ENCODE peak calls at places on chromosome 18, in four cellular contexts. I is A549, U is endodermal cell, G is astrocyte of the spinal cord. M is an unnamed sample.

GRCh38 chr18:12239426-12239825 is 14.7 kb upstream of the CIDEA start:
- DNase-seq in I (no peak), G (peak), U (no peak), M (no peak)

GRCh38 chr18:77095356-77096030 is 37.1 kb downstream of the MBP start:
- DNase-seq in G (no peak), U (no peak), I (no peak), M (no peak)

GRCh38 chr18:67047334-67047733 is 443.4 kb upstream of the CDH19 start:
- DNase-seq in I (no peak), G (no peak), U (no peak), M (no peak)

GRCh38 chr18:62339106-62339988 is 14.2 kb downstream of the TNFRSF11A start:
- DNase-seq in I (peak), G (peak), U (peak), M (peak)

GRCh38 chr18:69400976-69401474 is 337 bp downstream of the DOK6 start:
- DNase-seq in G (peak), U (peak), I (no peak), M (peak)

GRCh38 chr18:74896390-74896991 is 298.8 kb downstream of the ZNF407 start:
- DNase-seq in I (peak), G (peak), U (peak), M (peak)

GRCh38 chr18:7605705-7606104 is 38.6 kb downstream of the PTPRM start:
- DNase-seq in I (no peak), U (peak), G (no peak), M (no peak)

GRCh38 chr18:49588171-49588570 is 26.3 kb downstream of the LIPG start:
- DNase-seq in I (no peak), G (no peak), U (no peak), M (no peak)

GRCh38 chr18:11981633-11982366 is 493 bp downstream of the IMPA2 start:
- DNase-seq in I (no peak), U (peak), G (no peak), M (no peak)

GRCh38 chr18:23307567-23308295 is 145.4 kb upstream of the RIOK3 start:
- DNase-seq in U (peak), I (no peak), G (peak), M (peak)

GRCh38 chr18:79856119-79857080 is 58.7 kb downstream of the KCNG2 start:
- DNase-seq in U (peak), I (peak), G (no peak), M (peak)

GRCh38 chr18:7567487-7568425 is 640 bp downstream of the PTPRM start:
- DNase-seq in I (peak), G (peak), U (peak), M (peak)

GRCh38 chr18:36284671-36285295 is 12.7 kb upstream of the FHOD3 start:
- DNase-seq in I (peak), G (peak), U (peak), M (peak)

GRCh38 chr18:79982736-79983135 is 5.6 kb downstream of the TXNL4A start:
- DNase-seq in U (no peak), G (no peak), I (peak), M (peak)

GRCh38 chr18:80158365-80158764 is 49.3 kb downstream of the ADNP2 start:
- DNase-seq in I (no peak), U (peak), G (no peak), M (no peak)

GRCh38 chr18:6088432-6088831 is 193.1 kb upstream of the TMEM200C start:
- DNase-seq in U (no peak), I (no peak), G (no peak), M (no peak)

GRCh38 chr18:13260114-13260926 is 41.8 kb downstream of the LDLRAD4 start:
- DNase-seq in U (peak), G (no peak), I (no peak), M (peak)

GRCh38 chr18:48770243-48770642 is 180.5 kb downstream of the SMAD7 start:
- DNase-seq in U (no peak), I (no peak), G (no peak), M (no peak)

GRCh38 chr18:55477537-55478300 is 110.3 kb downstream of the TCF4 start:
- DNase-seq in G (peak), U (no peak), I (no peak), M (peak)
- TF ChIP-seq CTCF in G (peak), U (peak), I (no peak), M (peak)

GRCh38 chr18:10013621-10014543 is 100.1 kb downstream of the VAPA start:
- DNase-seq in G (no peak), I (no peak), U (peak), M (no peak)

GRCh38 chr18:10015288-10015701 is 101.5 kb downstream of the VAPA start:
- DNase-seq in G (peak), I (no peak), U (peak), M (peak)

GRCh38 chr18:10012526-10012925 is 98.7 kb downstream of the VAPA start:
- DNase-seq in G (no peak), I (no peak), U (peak), M (no peak)

GRCh38 chr18:10017048-10017447 is 103.2 kb downstream of the VAPA start:
- DNase-seq in I (no peak), U (no peak), G (no peak), M (no peak)

DNA sequence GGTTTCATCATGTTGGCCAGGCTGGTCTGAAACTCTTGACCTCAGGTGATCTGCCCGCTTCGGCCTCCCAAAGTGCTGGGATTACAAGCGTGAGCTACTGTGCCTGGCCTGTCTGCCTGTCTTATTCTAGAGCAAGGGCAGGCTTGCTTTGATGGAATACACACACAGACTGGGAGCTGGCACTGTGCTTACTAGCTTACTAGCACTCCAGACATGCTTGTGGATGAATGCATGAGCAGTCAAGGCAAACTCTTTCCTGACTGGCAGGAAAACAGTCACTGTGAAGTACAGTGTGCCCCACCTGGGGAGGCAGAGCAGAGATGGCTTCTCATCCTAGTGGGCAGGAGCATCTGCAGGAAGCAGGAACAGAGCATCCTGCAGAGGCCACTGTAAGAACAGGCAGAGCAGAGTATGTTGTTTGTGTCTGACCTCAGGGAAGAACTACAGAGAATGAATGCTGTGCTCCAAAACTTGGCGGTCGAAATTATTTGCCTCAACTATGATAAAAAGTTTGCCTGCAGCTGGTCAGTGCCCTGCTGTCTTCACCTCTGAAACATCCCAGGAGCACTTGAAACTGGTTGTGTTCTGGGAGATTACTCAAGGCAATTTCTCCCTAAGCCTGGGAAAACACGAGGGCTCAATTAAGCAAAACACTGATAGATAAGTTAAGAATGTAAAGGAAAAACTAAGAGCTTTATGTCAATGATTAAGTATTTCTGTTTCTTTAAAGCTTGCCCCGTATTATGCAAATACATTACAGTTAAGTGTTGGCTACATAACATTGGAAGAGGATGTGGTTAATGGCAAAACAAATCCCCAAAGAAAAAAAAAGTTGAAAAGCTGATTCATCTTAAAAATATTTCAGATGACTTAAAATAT is 102.4 kb downstream of the VAPA start:
- DNase-seq in G (peak), U (peak), I (no peak), M (peak)
- TF ChIP-seq CTCF in G (peak), U (peak), I (no peak), M (peak)

DNA sequence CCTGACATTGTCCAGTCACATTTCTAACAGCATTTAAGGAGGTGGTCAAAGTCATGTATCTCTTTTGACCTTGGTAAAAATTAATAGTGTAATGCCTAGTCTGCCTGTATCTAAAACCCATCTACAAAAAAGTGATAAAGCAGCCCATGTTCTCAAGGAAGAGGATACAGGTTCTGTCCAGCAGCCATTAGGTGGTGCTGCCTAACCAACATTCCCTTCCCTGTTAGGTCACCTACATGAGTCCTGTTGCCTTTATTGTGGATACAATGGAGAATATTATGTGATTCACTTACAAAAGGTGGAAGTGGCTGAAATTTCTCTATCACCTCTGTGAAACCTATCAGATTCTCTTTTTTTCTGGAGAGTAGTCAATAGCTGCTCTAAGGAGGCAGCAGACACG is 52.5 kb downstream of the AQP4 start:
- DNase-seq in U (peak), I (peak), G (no peak), M (peak)
- TF ChIP-seq CTCF in U (peak), I (peak), G (peak), M (peak)

DNA sequence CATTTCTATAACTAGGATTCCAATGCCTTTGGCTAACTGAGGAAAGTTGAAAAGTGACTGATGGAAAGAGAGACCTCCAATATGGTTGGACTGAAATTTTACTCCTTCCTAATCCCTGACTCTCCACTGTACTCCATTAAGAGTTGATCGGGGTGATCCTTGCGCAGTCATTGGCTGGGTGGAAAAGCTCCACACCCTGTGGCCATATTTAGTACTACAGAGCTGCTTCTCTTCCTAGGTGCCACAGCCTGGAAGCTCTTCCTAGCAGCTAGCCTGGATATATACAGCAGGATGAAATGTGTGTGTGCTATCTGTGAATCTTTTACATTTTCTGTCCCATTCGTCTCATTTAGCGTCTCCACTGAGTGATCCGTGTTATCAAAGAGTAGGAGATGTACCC is 71.2 kb downstream of the MEP1B start:
- DNase-seq in I (no peak), G (no peak), U (no peak), M (no peak)
- TF ChIP-seq CTCF in I (no peak), G (peak), U (peak), M (peak)

GRCh38 chr18:65227970-65228369 is 522.8 kb upstream of the CDH7 start:
- DNase-seq in I (no peak), G (no peak), U (peak), M (no peak)
- TF ChIP-seq CTCF in I (no peak), G (no peak), U (peak), M (no peak)

GRCh38 chr18:70464343-70465114 is 175.7 kb downstream of the SOCS6 start:
- DNase-seq in I (peak), U (peak), G (peak), M (peak)
- TF ChIP-seq CTCF in I (peak), U (peak), G (peak), M (peak)

DNA sequence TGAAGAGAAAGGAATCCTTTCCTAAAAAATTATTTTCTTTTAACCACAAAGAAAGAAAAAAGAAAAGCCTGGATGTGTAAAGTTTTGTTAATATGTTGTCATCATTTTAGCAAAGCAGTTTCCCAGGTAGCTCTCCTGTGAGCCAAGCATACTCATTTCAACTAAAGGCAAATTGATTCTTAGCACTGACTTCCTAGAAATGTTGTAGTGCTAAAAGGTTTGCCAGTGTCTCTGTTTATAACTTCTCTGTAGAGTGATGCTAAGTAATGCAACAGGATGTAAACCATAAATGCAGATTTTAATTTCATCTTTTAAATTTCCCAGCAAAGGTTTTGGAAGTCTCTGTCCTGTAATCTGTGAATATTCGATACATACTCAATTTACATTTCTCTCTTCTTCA is 10.2 kb downstream of the GATA6 start:
- DNase-seq in I (no peak), U (no peak), G (no peak), M (no peak)
- TF ChIP-seq CTCF in I (no peak), U (no peak), G (no peak), M (no peak)